ENCODE peak calls at places on chromosomes 7 and 10, in four cellular contexts. L is WTC11, W is K562, P is HepG2. O is an unnamed sample.

GRCh38 chr10:114206902-114207301 is 27.7 kb downstream of the TDRD1 start:
- DNase-seq in L (no peak), W (no peak), P (no peak), O (no peak)

GRCh38 chr10:128123853-128124252 is 2.4 kb downstream of the MKI67 start:
- DNase-seq in L (no peak), W (no peak), P (no peak), O (no peak)

GRCh38 chr7:81503321-81503720 is 266.5 kb downstream of the HGF start:
- DNase-seq in L (no peak), W (no peak), P (no peak), O (no peak)

GRCh38 chr10:71763352-71764127 is 9.8 kb downstream of the VSIR start:
- DNase-seq in L (no peak), W (no peak), P (no peak), O (no peak)

GRCh38 chr10:29585488-29585976 is 49.2 kb downstream of the SVIL start:
- DNase-seq in L (peak), W (no peak), P (no peak), O (no peak)

GRCh38 chr7:35565927-35566326 is 129.0 kb downstream of the HERPUD2 start:
- DNase-seq in L (no peak), W (no peak), P (no peak), O (no peak)

GRCh38 chr10:99711129-99711719 is 20.7 kb downstream of the COX15 start:
- DNase-seq in L (no peak), W (peak), P (peak), O (peak)

GRCh38 chr7:35792472-35793224 is 8.2 kb upstream of the SEPTIN7 start:
- DNase-seq in L (no peak), W (no peak), P (no peak), O (no peak)

GRCh38 chr10:21750424-21750823 is 216.4 kb downstream of the MLLT10 start:
- DNase-seq in L (peak), W (no peak), P (no peak), O (no peak)

GRCh38 chr10:11049772-11050171 is 32.1 kb downstream of the CELF2 start:
- DNase-seq in L (no peak), W (no peak), P (no peak), O (no peak)

GRCh38 chr7:6416516-6417145 is 31.1 kb downstream of the DAGLB start:
- DNase-seq in L (peak), W (peak), P (peak), O (peak)

GRCh38 chr10:6114299-6114698 is 25.5 kb downstream of the RBM17 start:
- DNase-seq in L (no peak), W (no peak), P (no peak), O (no peak)

GRCh38 chr7:94567396-94567795 is 57.8 kb downstream of the CASD1 start:
- DNase-seq in L (no peak), W (no peak), P (no peak), O (no peak)

GRCh38 chr10:86649471-86650150 is 4.7 kb upstream of the OPN4 start:
- DNase-seq in L (no peak), W (no peak), P (no peak), O (peak)

GRCh38 chr10:96118604-96119450 is 11.3 kb upstream of the ZNF518A start:
- DNase-seq in L (no peak), W (no peak), P (peak), O (no peak)

GRCh38 chr7:47501406-47501805 is 80.5 kb downstream of the TNS3 start:
- DNase-seq in L (no peak), W (no peak), P (no peak), O (no peak)

GRCh38 chr10:95640891-95641315 is 15.6 kb downstream of the ALDH18A1 start:
- DNase-seq in L (no peak), W (no peak), P (peak), O (no peak)

GRCh38 chr7:66016131-66016461 is 34.1 kb upstream of the GUSB start:
- DNase-seq in L (no peak), W (no peak), P (peak), O (peak)

GRCh38 chr10:93062499-93063216 is 2.1 kb downstream of the CYP26C1 start:
- DNase-seq in L (peak), W (no peak), P (no peak), O (peak)

GRCh38 chr7:20438248-20438647 is 107.5 kb downstream of the ITGB8 start:
- DNase-seq in L (no peak), W (no peak), P (no peak), O (no peak)

GRCh38 chr10:119871881-119872609 is 598 bp downstream of the MCMBP start:
- DNase-seq in L (peak), W (no peak), P (no peak), O (peak)

GRCh38 chr7:35691827-35692307 is 3.1 kb downstream of the HERPUD2 start:
- DNase-seq in L (no peak), W (peak), P (peak), O (peak)

GRCh38 chr7:100583132-100584045 is 2.5 kb downstream of the LRCH4 start:
- DNase-seq in L (no peak), W (no peak), P (no peak), O (no peak)

GRCh38 chr7:21526007-21526406 is 16.8 kb upstream of the DNAH11 start:
- DNase-seq in L (no peak), W (no peak), P (peak), O (peak)

GRCh38 chr7:69012149-69012548 is 586.1 kb upstream of the AUTS2 start:
- DNase-seq in L (no peak), W (no peak), P (no peak), O (no peak)

GRCh38 chr7:79709574-79710409 is 256.3 kb upstream of the MAGI2 start:
- DNase-seq in L (no peak), W (no peak), P (no peak), O (no peak)

GRCh38 chr10:109894516-109894915 is 28.8 kb downstream of the XPNPEP1 start:
- DNase-seq in L (no peak), W (no peak), P (no peak), O (no peak)

GRCh38 chr10:119479048-119479394 is 63.5 kb downstream of the RGS10 start:
- DNase-seq in L (no peak), W (no peak), P (no peak), O (peak)

GRCh38 chr10:112782176-112782907 is 167.7 kb upstream of the TCF7L2 start:
- DNase-seq in L (no peak), W (no peak), P (no peak), O (no peak)

GRCh38 chr7:119783799-119784198 is 489.2 kb upstream of the KCND2 start:
- DNase-seq in L (no peak), W (no peak), P (no peak), O (no peak)

GRCh38 chr10:11381023-11381422 is 230.4 kb downstream of the USP6NL start:
- DNase-seq in L (no peak), W (no peak), P (no peak), O (no peak)

GRCh38 chr10:22658745-22659410 is 55.5 kb downstream of the PIP4K2A start:
- DNase-seq in L (no peak), W (no peak), P (peak), O (no peak)

GRCh38 chr7:139403601-139404000 is 43.9 kb downstream of the LUC7L2 start:
- DNase-seq in L (no peak), W (no peak), P (no peak), O (no peak)

GRCh38 chr10:21705142-21705827 is 171.3 kb downstream of the MLLT10 start:
- DNase-seq in L (no peak), W (no peak), P (no peak), O (no peak)

GRCh38 chr10:24118246-24118645 is 90.7 kb upstream of the KIAA1217 start:
- DNase-seq in L (no peak), W (no peak), P (no peak), O (no peak)

GRCh38 chr10:24115403-24115802 is 93.5 kb upstream of the KIAA1217 start:
- DNase-seq in L (no peak), W (no peak), P (no peak), O (no peak)

GRCh38 chr10:24119919-24120318 is 89.0 kb upstream of the KIAA1217 start:
- DNase-seq in L (no peak), W (no peak), P (no peak), O (peak)

DNA sequence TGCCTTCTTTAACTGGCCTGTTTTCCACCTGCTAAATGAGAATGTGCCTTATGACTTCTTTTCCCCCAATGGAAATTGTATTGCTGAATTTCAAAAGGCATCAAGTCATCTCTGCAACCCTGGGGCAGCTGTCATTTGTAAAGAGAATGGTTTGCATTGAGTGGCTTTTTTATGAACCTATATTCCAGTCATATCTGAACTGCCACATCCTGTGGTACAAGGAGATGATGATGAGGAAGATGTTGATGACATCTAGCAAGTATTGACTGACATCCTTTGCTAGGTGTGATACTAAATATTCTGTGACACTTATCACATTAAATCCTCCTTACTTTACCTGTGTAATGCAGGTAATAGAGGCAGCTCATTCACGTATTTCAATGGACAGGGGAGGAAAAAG is 88.3 kb upstream of the KIAA1217 start:
- DNase-seq in L (no peak), W (no peak), P (no peak), O (no peak)
- TF ChIP-seq FOXJ3 in L (no peak), W (no peak), P (no peak), O (no peak)

GRCh38 chr7:44277851-44278250 is 47.5 kb downstream of the CAMK2B start:
- DNase-seq in L (no peak), W (no peak), P (no peak), O (peak)
- TF ChIP-seq FOXJ3 in L (no peak), W (no peak), P (no peak), O (no peak)

DNA sequence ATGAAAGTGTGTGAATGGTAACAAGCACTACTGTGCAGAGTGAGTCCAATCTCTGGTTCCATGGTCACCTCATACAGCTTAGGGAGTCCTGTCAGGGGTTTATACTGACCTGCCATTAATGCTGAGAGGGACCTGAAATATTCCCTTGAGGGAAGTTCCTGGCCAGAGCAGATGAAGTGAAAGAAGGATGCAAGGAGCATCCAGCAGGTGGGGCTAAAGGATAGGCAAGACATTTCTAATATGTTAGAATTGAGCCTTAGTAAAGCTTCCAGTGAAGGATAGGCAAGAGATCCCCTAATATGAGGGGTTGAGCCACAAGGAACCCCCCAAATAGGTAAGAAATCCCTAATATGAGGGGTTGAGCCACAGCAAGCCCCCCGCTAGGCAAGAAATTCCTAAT is 25.5 kb upstream of the FAM221A start:
- DNase-seq in L (peak), W (peak), P (peak), O (peak)
- TF ChIP-seq FOXJ3 in L (no peak), W (no peak), P (no peak), O (no peak)

DNA sequence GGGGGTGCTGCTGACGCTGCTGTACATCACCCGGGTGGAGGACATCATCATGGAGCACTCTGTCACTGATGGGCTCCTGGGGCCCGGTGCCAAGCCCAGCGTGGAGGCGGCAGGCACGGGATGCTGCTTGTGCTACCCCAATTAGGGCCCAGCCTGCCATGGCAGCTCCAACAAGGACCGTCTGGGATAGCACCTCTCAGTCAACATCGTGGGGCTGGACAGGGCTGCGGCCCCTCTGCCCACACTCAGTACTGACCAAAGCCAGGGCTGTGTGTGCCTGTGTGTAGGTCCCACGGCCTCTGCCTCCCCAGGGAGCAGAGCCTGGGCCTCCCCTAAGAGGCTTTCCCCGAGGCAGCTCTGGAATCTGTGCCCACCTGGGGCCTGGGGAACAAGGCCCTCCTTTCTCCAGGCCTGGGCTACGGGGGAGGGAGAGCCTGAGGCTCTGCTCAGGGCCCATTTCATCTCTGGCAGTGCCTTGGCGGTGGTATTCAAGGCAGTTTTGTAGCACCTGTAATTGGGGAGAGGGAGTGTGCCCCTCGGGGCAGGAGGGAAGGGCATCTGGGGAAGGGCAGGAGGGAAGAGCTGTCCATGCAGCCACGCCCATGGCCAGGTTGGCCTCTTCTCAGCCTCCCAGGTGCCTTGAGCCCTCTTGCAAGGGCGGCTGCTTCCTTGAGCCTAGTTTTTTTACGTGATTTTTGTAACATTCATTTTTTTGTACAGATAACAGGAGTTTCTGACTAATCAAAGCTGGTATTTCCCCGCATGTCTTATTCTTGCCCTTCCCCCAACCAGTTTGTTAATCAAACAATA is 55.8 kb downstream of the TSPAN15 start:
- DNase-seq in L (peak), W (no peak), P (no peak), O (peak)
- TF ChIP-seq FOXJ3 in L (no peak), W (no peak), P (no peak), O (no peak)

DNA sequence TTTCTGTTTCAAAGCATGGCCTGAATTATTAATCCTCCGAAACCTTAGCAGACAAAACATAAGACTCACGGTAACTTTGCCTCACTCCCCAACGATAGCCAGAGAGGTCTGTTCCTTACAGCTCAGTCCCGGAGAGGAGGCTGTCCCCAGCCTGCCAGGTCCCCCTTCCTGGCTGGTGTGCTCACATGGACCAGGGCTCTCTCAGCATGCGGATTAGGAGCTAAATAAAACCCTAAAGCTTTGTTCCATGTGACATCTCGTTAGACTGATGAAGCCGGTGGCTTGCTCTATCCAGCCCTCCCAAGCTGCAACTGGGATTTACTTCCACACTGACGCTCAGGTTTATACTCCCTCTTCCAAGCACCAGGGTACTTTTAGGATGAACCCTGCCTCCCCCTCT is 86.0 kb downstream of the ZRANB1 start:
- DNase-seq in L (no peak), W (no peak), P (no peak), O (no peak)
- TF ChIP-seq FOXJ3 in L (no peak), W (no peak), P (no peak), O (no peak)

DNA sequence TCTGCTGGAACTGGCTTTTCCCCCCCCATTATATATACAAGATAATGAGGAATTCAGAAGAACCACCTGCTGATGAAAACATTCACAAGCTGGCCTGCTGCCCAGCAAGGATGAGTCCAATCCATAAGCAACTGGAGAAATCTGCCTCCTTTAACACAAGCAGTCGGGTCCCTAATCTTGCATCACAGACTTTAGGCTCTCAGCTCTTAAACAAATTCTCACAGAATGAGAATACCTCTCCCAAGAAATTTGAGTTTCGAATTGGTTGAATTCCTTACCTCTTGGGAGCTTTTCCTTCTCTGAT is 44.5 kb downstream of the MTERF1 start:
- DNase-seq in L (no peak), W (no peak), P (no peak), O (no peak)
- TF ChIP-seq FOXJ3 in L (no peak), W (no peak), P (no peak), O (no peak)

GRCh38 chr10:116857156-116857555 is 7.9 kb downstream of the ENO4 start:
- DNase-seq in L (no peak), W (no peak), P (no peak), O (no peak)
- TF ChIP-seq FOXJ3 in L (no peak), W (no peak), P (no peak), O (no peak)

O was measured in SK-N-SH.